ENCODE peak calls at places on chromosomes 6 and 20, in seven cellular contexts. G, K, P, W, J, B and M are unnamed samples.

GRCh38 chr20:57393321-57394086 is 2.3 kb downstream of the RBM38 start:
- DNase-seq in G (no peak), K (no peak), P (peak), W (no peak), J (peak), B (no peak), M (no peak)

GRCh38 chr6:165825416-165825815 is 162.4 kb upstream of the PDE10A start:
- DNase-seq in G (no peak), K (no peak), P (no peak), W (no peak), J (no peak), B (no peak), M (no peak)

GRCh38 chr6:138882369-138883017 is 86.6 kb downstream of the ECT2L start:
- DNase-seq in G (no peak), K (no peak), P (no peak), W (no peak), J (no peak), B (no peak), M (no peak)

GRCh38 chr6:122548820-122549219 is 61.4 kb upstream of the PKIB start:
- DNase-seq in G (no peak), K (no peak), P (no peak), W (no peak), J (no peak), B (no peak), M (no peak)

GRCh38 chr20:62067547-62068260 is 2.0 kb upstream of the TAF4 start:
- DNase-seq in G (no peak), K (no peak), P (peak), W (no peak), J (no peak), B (no peak), M (no peak)

GRCh38 chr20:5535211-5535756 is 214.9 kb upstream of the SHLD1 start:
- DNase-seq in G (peak), K (no peak), P (no peak), W (no peak), J (no peak), B (no peak), M (peak)

GRCh38 chr6:46507426-46507825 is 16.2 kb upstream of the RCAN2 start:
- DNase-seq in G (no peak), K (no peak), P (no peak), W (no peak), J (no peak), B (no peak), M (no peak)

GRCh38 chr6:28225056-28225834 is at the start of gene ZSCAN9:
- DNase-seq in G (peak), K (peak), P (peak), W (peak), J (peak), B (peak), M (peak)

GRCh38 chr20:35307666-35308653 is 15.7 kb upstream of the FAM83C start:
- DNase-seq in G (no peak), K (no peak), P (no peak), W (peak), J (no peak), B (peak), M (no peak)

GRCh38 chr20:35947489-35947888 is 6.8 kb downstream of the SCAND1 start:
- DNase-seq in G (peak), K (peak), P (no peak), W (no peak), J (no peak), B (no peak), M (no peak)

GRCh38 chr6:67898875-67899274 is 736.2 kb upstream of the ADGRB3 start:
- DNase-seq in G (no peak), K (no peak), P (no peak), W (no peak), J (no peak), B (no peak), M (no peak)

GRCh38 chr20:7841967-7842301 is 98.3 kb downstream of the HAO1 start:
- DNase-seq in G (no peak), K (no peak), P (no peak), W (no peak), J (no peak), B (peak), M (peak)

GRCh38 chr6:81531869-81532561 is 220.5 kb downstream of the TENT5A start:
- DNase-seq in G (no peak), K (no peak), P (no peak), W (no peak), J (no peak), B (no peak), M (peak)

GRCh38 chr6:223763-224162 is 68.5 kb upstream of the DUSP22 start:
- DNase-seq in G (no peak), K (no peak), P (no peak), W (no peak), J (no peak), B (peak), M (no peak)

GRCh38 chr6:149107973-149108372 is 209.5 kb upstream of the TAB2 start:
- DNase-seq in G (no peak), K (no peak), P (no peak), W (no peak), J (no peak), B (no peak), M (no peak)

GRCh38 chr6:132070356-132070755 is 119.2 kb upstream of the CCN2 start:
- DNase-seq in G (no peak), K (no peak), P (no peak), W (no peak), J (no peak), B (no peak), M (no peak)

GRCh38 chr6:65638047-65638831 is 68.8 kb downstream of the EYS start:
- DNase-seq in G (no peak), K (peak), P (no peak), W (no peak), J (peak), B (no peak), M (no peak)

GRCh38 chr6:62891065-62891647 is 320.1 kb upstream of the FKBP1C start:
- DNase-seq in G (no peak), K (peak), P (no peak), W (no peak), J (no peak), B (no peak), M (no peak)

GRCh38 chr6:163563303-163563702 is 148.8 kb downstream of the QKI start:
- DNase-seq in G (no peak), K (no peak), P (no peak), W (no peak), J (no peak), B (no peak), M (no peak)

GRCh38 chr20:35135867-35136586 is 11.1 kb downstream of the EDEM2 start:
- DNase-seq in G (peak), K (no peak), P (no peak), W (no peak), J (no peak), B (no peak), M (no peak)

GRCh38 chr6:142542704-142543233 is 241.0 kb downstream of the ADGRG6 start:
- DNase-seq in G (no peak), K (peak), P (no peak), W (peak), J (peak), B (peak), M (peak)

GRCh38 chr6:150331344-150331743 is 37.5 kb upstream of the IYD start:
- DNase-seq in G (no peak), K (no peak), P (no peak), W (no peak), J (no peak), B (no peak), M (no peak)

GRCh38 chr6:82364087-82365010 is 732 bp downstream of the TPBG start:
- DNase-seq in G (peak), K (peak), P (peak), W (peak), J (peak), B (no peak), M (no peak)

GRCh38 chr20:35886537-35886936 is 67.8 kb downstream of the SCAND1 start:
- DNase-seq in G (no peak), K (no peak), P (no peak), W (no peak), J (no peak), B (no peak), M (no peak)

GRCh38 chr6:130534627-130535026 is 168.8 kb downstream of the TMEM200A start:
- DNase-seq in G (no peak), K (no peak), P (no peak), W (no peak), J (no peak), B (no peak), M (no peak)

GRCh38 chr6:166697113-166697512 is 70.1 kb upstream of the RPS6KA2 start:
- DNase-seq in G (no peak), K (no peak), P (no peak), W (no peak), J (no peak), B (no peak), M (no peak)

GRCh38 chr20:645318-646106 is 7.5 kb downstream of the SRXN1 start:
- DNase-seq in G (peak), K (peak), P (peak), W (peak), J (peak), B (no peak), M (peak)

GRCh38 chr6:133641111-133641510 is 247.8 kb upstream of the TCF21 start:
- DNase-seq in G (no peak), K (no peak), P (no peak), W (no peak), J (no peak), B (no peak), M (no peak)

GRCh38 chr6:48691420-48691819 is 580.4 kb upstream of the PTCHD4 start:
- DNase-seq in G (no peak), K (no peak), P (no peak), W (no peak), J (no peak), B (no peak), M (no peak)

GRCh38 chr6:149717255-149717587 is 680 bp downstream of the LATS1 start:
- DNase-seq in G (no peak), K (no peak), P (no peak), W (no peak), J (no peak), B (no peak), M (no peak)

GRCh38 chr6:35146453-35146852 is 5.3 kb upstream of the TCP11 start:
- DNase-seq in G (peak), K (peak), P (no peak), W (peak), J (peak), B (no peak), M (no peak)

GRCh38 chr6:157162756-157163433 is 160.4 kb downstream of the TMEM242 start:
- DNase-seq in G (no peak), K (no peak), P (no peak), W (no peak), J (no peak), B (no peak), M (no peak)

GRCh38 chr6:144578385-144579350 is 293.5 kb downstream of the UTRN start:
- DNase-seq in G (no peak), K (no peak), P (no peak), W (no peak), J (no peak), B (no peak), M (no peak)

GRCh38 chr6:53032853-53033252 is 32.4 kb upstream of the FBXO9 start:
- DNase-seq in G (no peak), K (no peak), P (no peak), W (no peak), J (no peak), B (no peak), M (no peak)

GRCh38 chr6:127051571-127052260 is 66.8 kb upstream of the RSPO3 start:
- DNase-seq in G (no peak), K (no peak), P (no peak), W (no peak), J (no peak), B (no peak), M (no peak)

GRCh38 chr6:56652994-56653393 is 10.3 kb upstream of the DST start:
- DNase-seq in G (no peak), K (no peak), P (no peak), W (no peak), J (no peak), B (no peak), M (no peak)
- H3K27ac ChIP-seq in G (no peak), K (no peak), P (no peak), W (peak), J (peak), B (peak), M (no peak)

DNA sequence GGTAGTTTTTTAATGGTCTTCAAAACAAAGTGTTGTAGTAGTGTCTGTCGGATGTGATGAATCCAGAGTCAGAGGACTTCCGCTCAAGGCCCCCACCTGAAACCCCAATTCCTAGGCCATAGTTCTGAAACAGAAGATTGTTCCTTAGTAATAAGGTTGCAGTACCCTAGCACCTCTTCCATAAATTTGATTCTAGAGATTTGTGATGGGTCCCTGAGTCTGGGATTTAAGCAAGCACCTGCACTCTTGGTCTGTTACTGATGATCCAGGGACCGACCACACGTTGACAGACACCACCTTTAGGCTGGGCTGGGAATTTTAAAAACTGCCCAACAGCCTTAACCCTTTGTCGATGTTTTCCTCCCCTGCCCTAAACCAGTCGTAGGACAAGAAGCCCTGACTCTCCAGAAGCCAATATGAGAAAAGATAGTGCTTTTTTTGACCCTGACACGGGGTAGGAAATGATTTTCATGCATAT is 1.2 kb downstream of the KCTD20 start:
- DNase-seq in G (no peak), K (peak), P (no peak), W (no peak), J (peak), B (no peak), M (no peak)
- TF ChIP-seq CTCF in G (no peak), K (peak), P (no peak), W (no peak), J (no peak), B (peak), M (peak)

DNA sequence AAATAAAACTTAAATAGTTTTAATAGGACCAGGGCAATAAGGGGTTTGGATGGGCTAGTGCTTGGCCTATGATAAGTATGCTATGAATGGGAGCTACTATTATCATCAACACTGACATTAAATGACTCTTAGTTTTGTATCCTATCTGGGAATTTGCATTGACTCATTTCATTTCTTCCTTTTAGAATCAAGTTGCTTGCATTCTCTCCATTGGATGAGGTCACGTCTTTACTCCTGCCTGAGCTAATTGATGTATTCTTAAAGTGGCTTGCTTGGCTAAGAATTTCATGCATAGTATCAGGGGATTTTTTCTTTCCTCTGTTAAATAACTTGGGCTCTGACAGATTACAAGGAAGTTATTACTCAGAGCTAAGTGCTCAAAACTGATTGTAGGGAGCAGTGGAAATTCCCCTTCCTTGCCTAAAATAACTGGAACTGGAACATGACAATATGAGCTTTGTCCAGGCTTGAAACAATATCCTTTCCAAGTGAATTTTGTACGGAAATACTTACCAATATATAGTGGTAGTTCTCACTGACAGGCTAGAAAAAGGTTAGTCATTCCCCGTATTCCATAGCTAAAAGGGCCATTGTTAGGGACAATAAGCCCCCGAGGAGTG is 169.9 kb downstream of the BCAS1 start:
- DNase-seq in G (no peak), K (no peak), P (no peak), W (no peak), J (no peak), B (peak), M (no peak)
- H3K4me3 ChIP-seq in G (no peak), K (no peak), P (no peak), W (no peak), J (no peak), B (peak), M (no peak)

DNA sequence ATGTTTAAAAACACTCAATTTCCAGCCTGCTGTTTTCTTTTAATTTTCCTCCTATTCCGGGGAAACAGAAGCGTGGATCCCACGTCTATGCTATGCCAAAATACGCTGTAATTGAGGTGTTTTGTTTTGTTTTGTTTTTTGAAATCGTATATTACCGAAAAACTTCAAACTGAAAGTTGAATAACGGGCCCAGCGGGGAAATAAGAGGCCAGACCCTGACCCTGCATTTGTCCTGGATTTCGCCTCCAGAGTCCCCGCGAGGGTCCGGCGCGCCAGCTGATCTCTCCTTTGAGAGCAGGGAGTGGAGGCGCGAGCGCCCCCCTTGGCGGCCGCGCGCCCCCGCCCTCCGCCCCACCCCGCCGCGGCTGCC is 335 bp upstream of the BMP2 start:
- DNase-seq in G (no peak), K (peak), P (no peak), W (no peak), J (no peak), B (no peak), M (no peak)
- H3K27ac ChIP-seq in G (peak), K (no peak), P (peak), W (peak), J (peak), B (peak), M (no peak)

DNA sequence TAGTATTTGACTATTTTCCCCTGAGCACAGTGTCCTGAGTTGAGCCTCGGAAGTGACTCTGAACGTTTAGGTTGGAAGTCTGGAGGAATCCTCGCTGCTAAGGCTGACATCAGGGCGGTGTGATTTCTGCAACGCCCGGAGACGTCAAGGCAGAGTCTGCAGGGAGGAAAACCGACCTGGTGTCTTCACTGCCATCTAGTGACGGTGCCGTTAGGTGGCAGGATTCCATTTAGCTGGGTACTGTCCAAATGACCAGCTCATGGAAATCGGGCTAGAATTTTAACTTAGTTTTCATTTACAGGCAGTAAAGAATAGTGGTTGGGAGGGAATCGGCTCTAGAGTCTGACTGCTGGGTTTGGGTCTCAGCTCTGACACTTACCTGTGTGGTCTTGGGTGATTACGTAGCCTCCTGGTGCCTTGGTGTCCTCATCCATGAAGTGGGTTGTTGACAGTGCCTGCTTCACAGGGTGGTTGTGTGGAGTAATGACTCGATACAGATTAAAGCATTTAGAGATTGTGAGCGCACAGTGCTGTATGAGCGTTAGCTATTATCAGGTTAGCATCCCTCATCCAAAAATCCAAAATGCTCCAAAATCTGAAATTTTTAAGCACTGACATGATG is 35.0 kb downstream of the FOXF2 start:
- DNase-seq in G (peak), K (peak), P (no peak), W (peak), J (peak), B (no peak), M (no peak)
- TF ChIP-seq CTCF in G (peak), K (peak), P (no peak), W (peak), J (peak), B (peak), M (peak)

GRCh38 chr6:22043284-22043962 is 253.4 kb downstream of the PRL start:
- DNase-seq in G (no peak), K (no peak), P (no peak), W (no peak), J (no peak), B (no peak), M (no peak)
- H3K4me3 ChIP-seq in G (peak), K (no peak), P (no peak), W (no peak), J (no peak), B (peak), M (no peak)

DNA sequence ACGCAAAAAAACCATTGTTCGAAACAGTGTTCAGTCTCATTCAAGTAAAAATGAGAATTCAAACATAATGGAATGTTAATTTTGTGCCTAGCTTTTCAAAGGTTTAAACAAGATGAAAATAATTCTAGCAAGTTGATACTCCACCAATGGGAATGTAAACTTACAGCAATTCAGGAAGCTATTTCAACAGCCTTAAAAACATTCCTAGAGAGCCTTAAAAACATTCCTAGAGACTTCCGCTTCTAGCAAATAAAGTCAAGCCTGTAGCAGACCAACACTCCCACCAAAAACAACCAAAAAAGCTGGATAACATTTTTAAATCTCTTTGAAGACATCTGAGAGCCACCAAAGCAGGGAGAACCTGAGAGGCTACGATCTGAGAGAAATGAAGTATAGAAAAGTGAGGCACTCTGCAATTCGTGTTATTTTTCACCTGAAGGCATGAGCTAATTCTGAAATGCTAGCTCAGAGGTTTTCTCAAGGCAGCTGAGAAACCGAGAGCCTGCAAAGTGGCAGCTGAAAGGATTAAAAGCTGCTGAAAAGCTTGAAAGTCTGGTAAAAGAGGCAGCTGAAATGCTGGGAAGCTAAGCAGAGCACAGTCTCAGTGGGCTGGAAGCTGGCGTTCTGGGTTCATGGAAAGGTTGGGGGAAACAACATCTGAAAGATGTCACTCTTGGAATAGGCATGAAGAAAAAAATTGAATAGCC is 20.9 kb downstream of the GPR63 start:
- DNase-seq in G (no peak), K (peak), P (no peak), W (no peak), J (no peak), B (no peak), M (no peak)
- H3K27ac ChIP-seq in G (no peak), K (peak), P (no peak), W (no peak), J (no peak), B (no peak), M (peak)

GRCh38 chr20:44271915-44272663 is 25.0 kb downstream of the GDAP1L1 start:
- DNase-seq in G (no peak), K (peak), P (no peak), W (no peak), J (no peak), B (no peak), M (no peak)
- TF ChIP-seq CTCF in G (no peak), K (peak), P (no peak), W (no peak), J (no peak), B (peak), M (no peak)

GRCh38 chr20:31547720-31548298 is 33.6 kb downstream of the HM13 start:
- DNase-seq in G (no peak), K (no peak), P (no peak), W (no peak), J (no peak), B (no peak), M (no peak)
- H3K4me3 ChIP-seq in G (peak), K (peak), P (peak), W (no peak), J (peak), B (peak), M (peak)

GRCh38 chr6:158797331-158798202 is 21.6 kb downstream of the EZR start:
- DNase-seq in G (peak), K (no peak), P (no peak), W (no peak), J (no peak), B (no peak), M (no peak)
- H3K27ac ChIP-seq in G (peak), K (peak), P (peak), W (peak), J (no peak), B (peak), M (no peak)